ENCODE peak calls at places on chromosomes 16 and 17, in five cellular contexts. One of them, this sample, is unnamed.

GRCh38 chr17:69444023-69444422 is 29.5 kb downstream of the MAP2K6 start:
- DNase-seq in naive thymus-derived CD4-positive, alpha-beta T cell: no peak
- DNase-seq in right atrium auricular region: no peak
- DNase-seq in CD4-positive, alpha-beta memory T cell: no peak
- DNase-seq in IMR-90: no peak
- DNase-seq in this sample: no peak

GRCh38 chr16:20359997-20360396 is 7.5 kb upstream of the UMOD start:
- DNase-seq in naive thymus-derived CD4-positive, alpha-beta T cell: no peak
- DNase-seq in right atrium auricular region: no peak
- DNase-seq in CD4-positive, alpha-beta memory T cell: no peak
- DNase-seq in IMR-90: no peak
- DNase-seq in this sample: no peak

GRCh38 chr16:35516971-35517370 is 2057.6 kb downstream of the TP53TG3F start:
- DNase-seq in naive thymus-derived CD4-positive, alpha-beta T cell: no peak
- DNase-seq in right atrium auricular region: no peak
- DNase-seq in CD4-positive, alpha-beta memory T cell: no peak
- DNase-seq in IMR-90: no peak
- DNase-seq in this sample: no peak

GRCh38 chr17:47665655-47666054 is 15.9 kb downstream of the KPNB1 start:
- DNase-seq in naive thymus-derived CD4-positive, alpha-beta T cell: no peak
- DNase-seq in right atrium auricular region: no peak
- DNase-seq in CD4-positive, alpha-beta memory T cell: no peak
- DNase-seq in IMR-90: peak; percentile 33
- DNase-seq in this sample: no peak

GRCh38 chr17:66088173-66088572 is 103.8 kb downstream of the CEP112 start:
- DNase-seq in naive thymus-derived CD4-positive, alpha-beta T cell: no peak
- DNase-seq in right atrium auricular region: no peak
- DNase-seq in CD4-positive, alpha-beta memory T cell: no peak
- DNase-seq in IMR-90: no peak
- DNase-seq in this sample: no peak

GRCh38 chr16:842061-842476 is 41.5 kb upstream of the GNG13 start:
- DNase-seq in naive thymus-derived CD4-positive, alpha-beta T cell: no peak
- DNase-seq in right atrium auricular region: no peak
- DNase-seq in CD4-positive, alpha-beta memory T cell: no peak
- DNase-seq in IMR-90: peak; percentile 8
- DNase-seq in this sample: no peak

GRCh38 chr16:80208015-80208414 is 332.8 kb upstream of the DYNLRB2 start:
- DNase-seq in naive thymus-derived CD4-positive, alpha-beta T cell: no peak
- DNase-seq in right atrium auricular region: no peak
- DNase-seq in CD4-positive, alpha-beta memory T cell: no peak
- DNase-seq in IMR-90: no peak
- DNase-seq in this sample: no peak

GRCh38 chr17:66348605-66349165 is 46.3 kb downstream of the PRKCA start:
- DNase-seq in naive thymus-derived CD4-positive, alpha-beta T cell: no peak
- DNase-seq in right atrium auricular region: no peak
- DNase-seq in CD4-positive, alpha-beta memory T cell: no peak
- DNase-seq in IMR-90: peak; percentile 89
- DNase-seq in this sample: no peak

GRCh38 chr16:16881771-16882170 is 502.8 kb downstream of the NPIPA7 start:
- DNase-seq in naive thymus-derived CD4-positive, alpha-beta T cell: no peak
- DNase-seq in right atrium auricular region: no peak
- DNase-seq in CD4-positive, alpha-beta memory T cell: no peak
- DNase-seq in IMR-90: no peak
- DNase-seq in this sample: no peak

GRCh38 chr17:38352245-38353083 is 820 bp downstream of the SOCS7 start:
- DNase-seq in naive thymus-derived CD4-positive, alpha-beta T cell: peak; percentile 14
- DNase-seq in right atrium auricular region: no peak
- DNase-seq in CD4-positive, alpha-beta memory T cell: peak; percentile 11
- DNase-seq in IMR-90: no peak
- DNase-seq in this sample: peak; percentile 74

GRCh38 chr16:55149622-55150021 is 174.4 kb upstream of the IRX6 start:
- DNase-seq in naive thymus-derived CD4-positive, alpha-beta T cell: no peak
- DNase-seq in right atrium auricular region: no peak
- DNase-seq in CD4-positive, alpha-beta memory T cell: no peak
- DNase-seq in IMR-90: no peak
- DNase-seq in this sample: no peak

GRCh38 chr16:11674818-11675560 is 6.7 kb downstream of the SNN start:
- DNase-seq in naive thymus-derived CD4-positive, alpha-beta T cell: no peak
- DNase-seq in right atrium auricular region: no peak
- DNase-seq in CD4-positive, alpha-beta memory T cell: no peak
- DNase-seq in IMR-90: peak; percentile 51
- DNase-seq in this sample: no peak

GRCh38 chr17:58329808-58330543 is 1.4 kb upstream of the TSPOAP1 start:
- DNase-seq in naive thymus-derived CD4-positive, alpha-beta T cell: peak; percentile 47
- DNase-seq in right atrium auricular region: no peak
- DNase-seq in CD4-positive, alpha-beta memory T cell: no peak
- DNase-seq in IMR-90: no peak
- DNase-seq in this sample: no peak

GRCh38 chr17:17572010-17572785 is 19.3 kb downstream of the PEMT start:
- DNase-seq in naive thymus-derived CD4-positive, alpha-beta T cell: no peak
- DNase-seq in right atrium auricular region: no peak
- DNase-seq in CD4-positive, alpha-beta memory T cell: no peak
- DNase-seq in IMR-90: no peak
- DNase-seq in this sample: no peak

GRCh38 chr16:68309798-68310197 is 948 bp downstream of the SLC7A6OS start:
- DNase-seq in naive thymus-derived CD4-positive, alpha-beta T cell: peak; percentile 17
- DNase-seq in right atrium auricular region: no peak
- DNase-seq in CD4-positive, alpha-beta memory T cell: no peak
- DNase-seq in IMR-90: no peak
- DNase-seq in this sample: no peak

GRCh38 chr17:73686126-73686525 is 41.9 kb upstream of the SDK2 start:
- DNase-seq in naive thymus-derived CD4-positive, alpha-beta T cell: no peak
- DNase-seq in right atrium auricular region: no peak
- DNase-seq in CD4-positive, alpha-beta memory T cell: no peak
- DNase-seq in IMR-90: no peak
- DNase-seq in this sample: no peak

GRCh38 chr16:85175724-85176233 is 63.5 kb upstream of the CIBAR2 start:
- DNase-seq in naive thymus-derived CD4-positive, alpha-beta T cell: no peak
- DNase-seq in right atrium auricular region: no peak
- DNase-seq in CD4-positive, alpha-beta memory T cell: no peak
- DNase-seq in IMR-90: no peak
- DNase-seq in this sample: peak; percentile 41

GRCh38 chr17:46815474-46816353 is 2.8 kb downstream of the WNT3 start:
- DNase-seq in naive thymus-derived CD4-positive, alpha-beta T cell: no peak
- DNase-seq in right atrium auricular region: no peak
- DNase-seq in CD4-positive, alpha-beta memory T cell: no peak
- DNase-seq in IMR-90: no peak
- DNase-seq in this sample: no peak

GRCh38 chr17:45077643-45078042 is 16.5 kb downstream of the NMT1 start:
- DNase-seq in naive thymus-derived CD4-positive, alpha-beta T cell: no peak
- DNase-seq in right atrium auricular region: no peak
- DNase-seq in CD4-positive, alpha-beta memory T cell: no peak
- DNase-seq in IMR-90: no peak
- DNase-seq in this sample: no peak

GRCh38 chr16:55900616-55901393 is 25.6 kb upstream of the CES5A start:
- DNase-seq in naive thymus-derived CD4-positive, alpha-beta T cell: no peak
- DNase-seq in right atrium auricular region: no peak
- DNase-seq in CD4-positive, alpha-beta memory T cell: no peak
- DNase-seq in IMR-90: no peak
- DNase-seq in this sample: no peak

GRCh38 chr17:68775338-68775737 is 174.2 kb upstream of the FAM20A start:
- DNase-seq in naive thymus-derived CD4-positive, alpha-beta T cell: no peak
- DNase-seq in right atrium auricular region: no peak
- DNase-seq in CD4-positive, alpha-beta memory T cell: no peak
- DNase-seq in IMR-90: no peak
- DNase-seq in this sample: no peak

GRCh38 chr16:31129568-31130335 is 5.8 kb downstream of the PRSS8 start:
- DNase-seq in naive thymus-derived CD4-positive, alpha-beta T cell: no peak
- DNase-seq in right atrium auricular region: peak; percentile 74
- DNase-seq in CD4-positive, alpha-beta memory T cell: no peak
- DNase-seq in IMR-90: no peak
- DNase-seq in this sample: peak; percentile 89

GRCh38 chr17:47789611-47790520 is 31.7 kb downstream of the OSBPL7 start:
- DNase-seq in naive thymus-derived CD4-positive, alpha-beta T cell: no peak
- DNase-seq in right atrium auricular region: peak; percentile 56
- DNase-seq in CD4-positive, alpha-beta memory T cell: peak; percentile 49
- DNase-seq in IMR-90: peak; percentile 38
- DNase-seq in this sample: peak; percentile 60

GRCh38 chr17:67229109-67229991 is 15.6 kb downstream of the HELZ start:
- DNase-seq in naive thymus-derived CD4-positive, alpha-beta T cell: no peak
- DNase-seq in right atrium auricular region: no peak
- DNase-seq in CD4-positive, alpha-beta memory T cell: no peak
- DNase-seq in IMR-90: no peak
- DNase-seq in this sample: no peak

GRCh38 chr16:75267631-75268264 is 16.3 kb upstream of the BCAR1 start:
- DNase-seq in naive thymus-derived CD4-positive, alpha-beta T cell: no peak
- DNase-seq in right atrium auricular region: no peak
- DNase-seq in CD4-positive, alpha-beta memory T cell: no peak
- DNase-seq in IMR-90: peak; percentile 53
- DNase-seq in this sample: peak; percentile 89

GRCh38 chr17:8961861-8962260 is 3.6 kb downstream of the PIK3R5 start:
- DNase-seq in naive thymus-derived CD4-positive, alpha-beta T cell: no peak
- DNase-seq in right atrium auricular region: no peak
- DNase-seq in CD4-positive, alpha-beta memory T cell: no peak
- DNase-seq in IMR-90: no peak
- DNase-seq in this sample: no peak

GRCh38 chr16:86777098-86777946 is 199.0 kb downstream of the FOXL1 start:
- DNase-seq in naive thymus-derived CD4-positive, alpha-beta T cell: no peak
- DNase-seq in right atrium auricular region: no peak
- DNase-seq in CD4-positive, alpha-beta memory T cell: no peak
- DNase-seq in IMR-90: peak; percentile 66
- DNase-seq in this sample: no peak

GRCh38 chr16:77594057-77594456 is 128.3 kb upstream of the NUDT7 start:
- DNase-seq in naive thymus-derived CD4-positive, alpha-beta T cell: no peak
- DNase-seq in right atrium auricular region: no peak
- DNase-seq in CD4-positive, alpha-beta memory T cell: no peak
- DNase-seq in IMR-90: no peak
- DNase-seq in this sample: no peak

GRCh38 chr17:77686903-77687302 is 271.6 kb upstream of the TNRC6C start:
- DNase-seq in naive thymus-derived CD4-positive, alpha-beta T cell: no peak
- DNase-seq in right atrium auricular region: no peak
- DNase-seq in CD4-positive, alpha-beta memory T cell: no peak
- DNase-seq in IMR-90: no peak
- DNase-seq in this sample: no peak

GRCh38 chr16:4373356-4373908 is 1.8 kb downstream of the VASN start:
- DNase-seq in naive thymus-derived CD4-positive, alpha-beta T cell: peak; percentile 23
- DNase-seq in right atrium auricular region: no peak
- DNase-seq in CD4-positive, alpha-beta memory T cell: no peak
- DNase-seq in IMR-90: no peak
- DNase-seq in this sample: peak; percentile 77
- H3K4me1 ChIP-seq in naive thymus-derived CD4-positive, alpha-beta T cell: peaks cover 15% of the 10 kb centered on the region
- H3K4me1 ChIP-seq in right atrium auricular region: peaks cover 93% of the 10 kb centered on the region
- H3K4me1 ChIP-seq in CD4-positive, alpha-beta memory T cell: peaks cover 43% of the 10 kb centered on the region
- H3K4me1 ChIP-seq in IMR-90: peaks cover 56% of the 10 kb centered on the region
- H3K4me1 ChIP-seq in this sample: peaks cover 14% of the 10 kb centered on the region

GRCh38 chr16:27377666-27378485 is 24.1 kb upstream of the IL21R start:
- DNase-seq in naive thymus-derived CD4-positive, alpha-beta T cell: no peak
- DNase-seq in right atrium auricular region: no peak
- DNase-seq in CD4-positive, alpha-beta memory T cell: peak; percentile 21
- DNase-seq in IMR-90: no peak
- DNase-seq in this sample: no peak

GRCh38 chr16:27374231-27374793 is 27.7 kb upstream of the IL21R start:
- DNase-seq in naive thymus-derived CD4-positive, alpha-beta T cell: no peak
- DNase-seq in right atrium auricular region: no peak
- DNase-seq in CD4-positive, alpha-beta memory T cell: no peak
- DNase-seq in IMR-90: no peak
- DNase-seq in this sample: no peak

GRCh38 chr16:27378871-27379580 is 22.9 kb upstream of the IL21R start:
- DNase-seq in naive thymus-derived CD4-positive, alpha-beta T cell: no peak
- DNase-seq in right atrium auricular region: no peak
- DNase-seq in CD4-positive, alpha-beta memory T cell: no peak
- DNase-seq in IMR-90: peak; percentile 21
- DNase-seq in this sample: no peak

GRCh38 chr16:27373312-27373711 is 28.7 kb upstream of the IL21R start:
- DNase-seq in naive thymus-derived CD4-positive, alpha-beta T cell: no peak
- DNase-seq in right atrium auricular region: no peak
- DNase-seq in CD4-positive, alpha-beta memory T cell: no peak
- DNase-seq in IMR-90: no peak
- DNase-seq in this sample: no peak

GRCh38 chr16:27374794-27375499 is 27.0 kb upstream of the IL21R start:
- DNase-seq in naive thymus-derived CD4-positive, alpha-beta T cell: no peak
- DNase-seq in right atrium auricular region: peak; percentile 84
- DNase-seq in CD4-positive, alpha-beta memory T cell: no peak
- DNase-seq in IMR-90: peak; percentile 80
- DNase-seq in this sample: peak; percentile 81
- H3K4me3 ChIP-seq in naive thymus-derived CD4-positive, alpha-beta T cell: no peak overlapping the region
- H3K4me3 ChIP-seq in right atrium auricular region: no peak overlapping the region
- H3K4me3 ChIP-seq in CD4-positive, alpha-beta memory T cell: no peak overlapping the region
- H3K4me3 ChIP-seq in IMR-90: no peak overlapping the region
- H3K4me3 ChIP-seq in this sample: no peak overlapping the region

DNA sequence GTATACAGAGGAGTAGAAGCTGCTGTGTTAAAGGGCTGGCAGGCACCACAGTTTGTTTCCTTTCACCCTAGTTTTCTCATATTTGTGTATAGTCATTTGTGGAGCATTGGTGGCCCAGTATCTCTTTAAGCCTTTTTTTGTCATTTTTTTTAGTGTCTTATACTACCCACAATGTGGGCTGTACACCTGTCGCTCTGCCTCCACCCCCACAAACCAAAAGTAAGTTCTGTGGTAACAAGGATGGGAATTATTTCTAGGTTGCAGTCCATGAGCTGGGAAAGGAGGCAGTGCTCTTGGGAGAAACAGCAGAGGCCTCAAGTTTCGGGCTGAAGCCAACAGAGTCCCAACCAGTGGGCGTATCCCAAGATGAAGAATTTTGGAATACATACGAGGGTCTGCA is 6.2 kb downstream of the ZNF75A start:
- DNase-seq in naive thymus-derived CD4-positive, alpha-beta T cell: no peak
- DNase-seq in right atrium auricular region: no peak
- DNase-seq in CD4-positive, alpha-beta memory T cell: no peak
- DNase-seq in IMR-90: no peak
- DNase-seq in this sample: no peak
- H3K9me3 ChIP-seq in naive thymus-derived CD4-positive, alpha-beta T cell: peaks cover 11% of the 10 kb centered on the region
- H3K9me3 ChIP-seq in right atrium auricular region: peaks cover 96% of the 10 kb centered on the region
- H3K9me3 ChIP-seq in CD4-positive, alpha-beta memory T cell: peaks cover 13% of the 10 kb centered on the region
- H3K9me3 ChIP-seq in IMR-90: peaks cover 80% of the 10 kb centered on the region
- H3K9me3 ChIP-seq in this sample: peaks cover 17% of the 10 kb centered on the region

DNA sequence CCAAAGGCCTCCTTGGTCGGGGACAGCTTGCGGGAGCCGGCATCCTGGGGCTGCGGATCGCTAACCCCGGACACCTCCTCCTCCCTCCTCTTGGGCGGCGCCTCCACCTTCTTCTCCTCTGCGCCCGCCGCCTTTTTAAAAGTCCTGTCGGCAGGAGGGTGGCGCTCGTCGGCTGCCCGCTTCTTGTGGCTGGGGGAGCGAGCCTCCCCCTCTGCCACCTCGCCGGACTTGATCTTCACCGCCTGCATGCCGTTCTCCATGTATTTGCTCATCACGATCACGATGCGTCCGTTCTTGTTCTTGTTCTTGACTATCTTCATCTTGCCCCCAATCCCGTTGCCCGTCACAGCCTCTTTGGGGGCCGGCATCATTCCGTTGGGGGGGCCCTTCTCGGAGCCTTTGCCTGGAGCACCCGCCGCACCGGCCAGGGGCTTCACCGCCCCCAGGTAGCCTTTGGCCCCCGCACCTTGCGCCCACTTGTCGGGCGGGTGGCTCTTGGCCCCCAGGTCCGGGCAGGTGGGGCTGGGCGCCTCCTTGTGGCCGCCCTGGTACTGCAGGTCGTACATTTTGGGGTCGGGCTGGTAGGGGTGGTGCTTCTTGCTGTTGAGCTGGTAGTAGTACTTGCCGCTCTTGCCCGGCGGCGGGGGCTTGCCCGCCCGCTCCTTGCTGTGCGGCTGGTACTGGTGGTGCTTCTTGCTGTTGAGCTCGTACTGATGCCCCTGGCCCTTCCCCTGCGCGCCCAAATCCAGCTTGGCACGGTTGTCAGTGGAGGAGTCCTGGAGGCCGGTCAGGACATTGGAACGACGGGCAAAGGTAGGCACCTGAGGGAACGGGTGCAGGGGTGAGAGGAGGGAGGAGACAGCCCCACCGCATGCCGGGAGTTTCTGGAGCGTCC is 4.4 kb downstream of the CBX4 start:
- DNase-seq in naive thymus-derived CD4-positive, alpha-beta T cell: peak; percentile 39
- DNase-seq in right atrium auricular region: no peak
- DNase-seq in CD4-positive, alpha-beta memory T cell: no peak
- DNase-seq in IMR-90: no peak
- DNase-seq in this sample: no peak
- H3K4me1 ChIP-seq in naive thymus-derived CD4-positive, alpha-beta T cell: peaks cover 35% of the 10 kb centered on the region
- H3K4me1 ChIP-seq in right atrium auricular region: peaks cover 66% of the 10 kb centered on the region
- H3K4me1 ChIP-seq in CD4-positive, alpha-beta memory T cell: peaks cover 42% of the 10 kb centered on the region
- H3K4me1 ChIP-seq in IMR-90: peaks cover 22% of the 10 kb centered on the region
- H3K4me1 ChIP-seq in this sample: peaks cover 11% of the 10 kb centered on the region